ENCODE peak calls at places on chromosome 20, in five cellular contexts. K is Caco-2, F is uterus, D is mammary epithelial cell, S is GM20000. N is an unnamed sample.
A peak's percentile ranks its signal among the peaks of the same experiment; 100 is the strongest.

GRCh38 chr20:1309439-1309847 is 19.5 kb downstream of the SDCBP2 start:
- DNase-seq in K (no peak), F (no peak), D (no peak), S (no peak), N (no peak)

GRCh38 chr20:7691647-7692046 is 248.6 kb downstream of the HAO1 start:
- DNase-seq in K (no peak), F (no peak), D (peak; percentile 43), S (no peak), N (no peak)

GRCh38 chr20:45138451-45139300 is 14.4 kb upstream of the WFDC12 start:
- DNase-seq in K (peak; percentile 89), F (no peak), D (peak; percentile 56), S (peak; percentile 46), N (peak; percentile 21)

GRCh38 chr20:38148328-38149102 is 16.6 kb downstream of the TGM2 start:
- DNase-seq in K (no peak), F (no peak), D (no peak), S (no peak), N (no peak)

GRCh38 chr20:53598140-53599038 is 4.8 kb upstream of the ZNF217 start:
- DNase-seq in K (no peak), F (no peak), D (peak; percentile 41), S (peak; percentile 60), N (no peak)

GRCh38 chr20:55057779-55058415 is 582.5 kb downstream of the DOK5 start:
- DNase-seq in K (peak; percentile 39), F (no peak), D (peak; percentile 8), S (no peak), N (no peak)

GRCh38 chr20:37741560-37741959 is 47.7 kb downstream of the CTNNBL1 start:
- DNase-seq in K (no peak), F (no peak), D (no peak), S (no peak), N (no peak)

GRCh38 chr20:31605902-31606677 is 1.0 kb downstream of the ID1 start:
- DNase-seq in K (peak; percentile 66), F (no peak), D (peak; percentile 12), S (peak; percentile 53), N (peak; percentile 45)

GRCh38 chr20:43862438-43862837 is 52.2 kb upstream of the TOX2 start:
- DNase-seq in K (no peak), F (no peak), D (no peak), S (no peak), N (no peak)

GRCh38 chr20:1761598-1761997 is 104.0 kb upstream of the SIRPG start:
- DNase-seq in K (no peak), F (no peak), D (no peak), S (no peak), N (no peak)

GRCh38 chr20:51230727-51231126 is 207.8 kb upstream of the KCNG1 start:
- DNase-seq in K (no peak), F (no peak), D (no peak), S (no peak), N (no peak)

GRCh38 chr20:8424986-8425385 is 292.9 kb downstream of the PLCB1 start:
- DNase-seq in K (peak; percentile 14), F (no peak), D (no peak), S (no peak), N (no peak)

GRCh38 chr20:45487231-45487635 is 17.7 kb downstream of the WFDC2 start:
- DNase-seq in K (peak; percentile 43), F (no peak), D (no peak), S (no peak), N (no peak)

GRCh38 chr20:53622247-53623114 is 28.8 kb upstream of the ZNF217 start:
- DNase-seq in K (no peak), F (no peak), D (no peak), S (no peak), N (no peak)

GRCh38 chr20:61253264-61253639 is 1.2 kb downstream of the CDH4 start:
- DNase-seq in K (no peak), F (no peak), D (no peak), S (peak; percentile 45), N (peak; percentile 39)

GRCh38 chr20:18628330-18628941 is 40.6 kb downstream of the DTD1 start:
- DNase-seq in K (peak; percentile 78), F (no peak), D (peak; percentile 8), S (no peak), N (no peak)
- TF ChIP-seq CTCF in K (peak; percentile 86), F (peak; percentile 53), D (peak; percentile 73), S (peak; percentile 52), N (peak; percentile 57)

GRCh38 chr20:9884061-9884460 is 45.2 kb upstream of the PAK5 start:
- DNase-seq in K (no peak), F (no peak), D (no peak), S (no peak), N (no peak)
- TF ChIP-seq CTCF in K (peak; percentile 30), F (no peak), D (peak; percentile 8), S (no peak), N (no peak)

DNA sequence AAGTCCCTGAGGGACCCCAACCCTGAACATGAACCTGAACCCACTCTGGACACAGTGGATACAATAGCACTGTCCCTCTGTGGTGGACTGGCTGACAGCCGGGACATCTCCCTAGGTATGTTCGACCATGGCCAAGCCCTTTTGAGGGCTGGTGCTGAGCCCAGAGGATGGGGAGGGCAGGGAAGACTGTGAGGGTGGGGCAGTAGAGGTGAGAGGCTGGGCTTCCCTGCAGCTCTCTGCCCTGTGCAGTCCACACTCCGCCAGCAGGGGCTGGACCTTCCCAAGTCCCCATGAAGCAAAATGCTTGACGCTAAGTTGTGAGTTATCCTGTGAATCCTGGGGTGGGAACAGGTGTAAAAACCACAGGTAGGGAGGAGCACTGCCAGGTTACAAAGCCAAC is 11.5 kb downstream of the LPIN3 start:
- DNase-seq in K (peak; percentile 47), F (no peak), D (no peak), S (no peak), N (no peak)
- TF ChIP-seq CTCF in K (peak; percentile 33), F (no peak), D (no peak), S (no peak), N (no peak)

GRCh38 chr20:50050214-50050613 is 62.7 kb downstream of the UBE2V1 start:
- DNase-seq in K (no peak), F (no peak), D (no peak), S (no peak), N (no peak)

GRCh38 chr20:50049442-50050026 is 63.4 kb downstream of the UBE2V1 start:
- DNase-seq in K (no peak), F (no peak), D (no peak), S (no peak), N (no peak)

GRCh38 chr20:50050660-50051308 is 62.2 kb downstream of the UBE2V1 start:
- DNase-seq in K (no peak), F (no peak), D (no peak), S (no peak), N (peak; percentile 51)

GRCh38 chr20:50052550-50052949 is 60.4 kb downstream of the UBE2V1 start:
- DNase-seq in K (no peak), F (no peak), D (no peak), S (no peak), N (no peak)

DNA sequence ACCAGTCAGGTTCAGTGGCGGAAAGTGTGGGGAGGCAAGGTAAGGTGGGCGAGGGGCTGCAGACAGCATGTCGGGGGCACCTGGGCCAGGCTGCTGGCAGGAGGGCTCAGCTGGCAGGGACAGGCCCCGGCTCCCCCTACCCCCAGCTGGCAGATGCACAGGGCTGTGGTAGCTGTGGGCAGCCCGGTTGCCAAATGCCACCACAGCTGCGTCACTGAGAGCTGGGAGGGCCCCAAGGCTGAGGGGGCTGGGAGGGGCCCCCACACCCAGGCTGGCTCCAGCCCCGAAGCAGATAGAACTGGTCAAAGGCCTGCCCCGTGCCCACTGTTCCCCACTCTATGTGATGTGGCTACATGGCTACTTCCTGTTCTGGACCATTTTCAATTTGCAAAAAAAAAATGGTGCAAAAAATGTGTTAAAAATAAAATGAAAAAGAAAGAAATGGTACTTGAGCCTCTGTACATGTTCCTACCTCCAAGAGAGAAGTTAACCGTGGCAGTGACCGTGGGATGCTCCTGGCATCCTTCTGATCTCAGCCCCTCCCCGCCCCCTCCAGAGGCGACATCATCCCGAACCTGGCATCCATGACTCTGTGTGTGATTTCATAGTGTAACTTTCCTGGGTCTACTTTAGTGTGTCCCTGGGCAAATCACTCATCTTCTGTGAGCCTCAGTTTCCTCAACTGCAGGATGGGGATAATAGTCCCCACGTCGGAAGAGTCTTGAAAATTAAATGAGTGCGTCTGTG is 64.4 kb downstream of the UBE2V1 start:
- DNase-seq in K (no peak), F (no peak), D (peak; percentile 13), S (no peak), N (no peak)
- TF ChIP-seq CTCF in K (no peak), F (no peak), D (no peak), S (no peak), N (no peak)

GRCh38 chr20:46580613-46581012 is 30.2 kb upstream of the OCSTAMP start:
- DNase-seq in K (no peak), F (no peak), D (peak; percentile 2), S (no peak), N (no peak)

GRCh38 chr20:46583411-46584214 is 33.2 kb upstream of the OCSTAMP start:
- DNase-seq in K (no peak), F (no peak), D (no peak), S (no peak), N (no peak)

GRCh38 chr20:46584508-46584907 is 34.1 kb upstream of the OCSTAMP start:
- DNase-seq in K (no peak), F (no peak), D (no peak), S (no peak), N (no peak)

GRCh38 chr20:46581386-46581785 is 30.9 kb upstream of the OCSTAMP start:
- DNase-seq in K (no peak), F (no peak), D (no peak), S (no peak), N (no peak)

DNA sequence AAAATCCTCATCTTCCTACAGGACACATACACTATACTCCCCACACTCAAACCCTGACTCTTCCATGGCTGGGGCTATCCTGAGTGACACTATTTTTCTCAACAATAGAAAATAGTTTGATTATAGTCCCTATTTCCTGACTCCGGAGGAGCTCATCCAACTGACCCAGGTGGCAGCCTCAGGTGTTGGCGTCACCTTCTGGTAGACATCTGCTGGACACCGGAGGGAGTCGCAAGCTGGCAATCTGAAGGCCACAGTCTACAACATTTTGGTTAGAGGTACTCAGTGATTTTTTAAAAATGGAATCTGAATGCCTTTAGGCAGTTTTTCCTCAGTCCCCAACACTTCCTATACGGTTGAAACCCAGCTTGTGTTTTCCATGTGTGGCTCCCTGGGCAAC is 32.2 kb upstream of the OCSTAMP start:
- DNase-seq in K (peak; percentile 34), F (no peak), D (no peak), S (no peak), N (no peak)
- TF ChIP-seq CTCF in K (peak; percentile 45), F (no peak), D (no peak), S (no peak), N (no peak)

DNA sequence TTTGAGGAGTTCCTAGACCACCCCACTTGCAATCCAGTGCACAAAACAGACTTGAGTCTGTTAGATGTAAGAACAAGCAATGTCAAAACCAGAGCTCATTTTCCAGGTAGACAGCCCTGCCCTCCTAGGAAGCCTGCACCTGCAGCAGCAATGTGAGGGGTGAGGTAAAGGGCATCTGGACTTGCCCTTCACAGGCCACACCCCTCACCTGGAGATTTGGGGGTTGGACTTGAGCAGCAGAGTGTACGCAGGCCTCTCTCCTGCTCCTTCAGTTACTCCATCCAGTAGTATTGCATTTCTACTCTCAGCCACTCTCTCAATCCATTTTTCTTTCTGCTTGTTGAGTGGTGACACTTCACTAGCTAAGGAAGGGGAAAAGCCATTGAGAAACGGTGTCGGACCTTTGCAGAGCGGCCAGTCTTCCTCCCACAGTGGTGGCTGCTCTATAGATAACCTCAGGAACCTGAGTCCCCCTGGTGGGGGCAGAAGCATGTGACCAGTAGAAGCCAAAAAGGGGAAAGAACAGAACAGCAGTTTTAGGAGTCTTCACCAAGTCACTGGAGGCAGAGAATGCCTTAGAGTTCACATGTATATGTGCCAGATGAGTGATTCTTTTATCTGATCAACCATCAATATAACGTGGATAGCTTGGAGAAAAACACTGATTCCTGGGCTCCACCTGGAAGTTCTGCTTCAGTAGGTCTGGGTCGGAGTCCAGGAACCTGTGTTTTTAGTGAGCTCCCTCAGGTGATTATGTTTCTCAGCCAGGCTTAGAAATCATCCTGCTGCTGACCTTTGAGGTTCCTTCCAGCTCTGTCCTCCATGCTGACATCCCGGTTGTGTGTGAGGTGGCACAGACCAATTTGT is 28.0 kb downstream of the ARFGEF2 start:
- DNase-seq in K (peak; percentile 57), F (no peak), D (no peak), S (no peak), N (no peak)
- TF ChIP-seq CTCF in K (peak; percentile 64), F (no peak), D (no peak), S (no peak), N (no peak)

N was measured in fibroblast of villous mesenchyme.